ENCODE peak calls at places on chromosomes 1 and 21, in four cellular contexts. Q is aorta, D is cardiac muscle cell, G is neural progenitor cell. A is an unnamed sample.

GRCh38 chr1:238961790-238962189 is 424.6 kb upstream of the CHRM3 start:
- DNase-seq in Q (no peak), D (no peak), G (no peak), A (no peak)

GRCh38 chr1:204450461-204451257 is 39.0 kb upstream of the PPP1R15B start:
- DNase-seq in Q (peak), D (peak), G (peak), A (no peak)

GRCh38 chr1:86471296-86471695 is 2.6 kb downstream of the CLCA1 start:
- DNase-seq in Q (no peak), D (no peak), G (no peak), A (no peak)

GRCh38 chr1:203133969-203134725 is 6.6 kb downstream of the ADORA1 start:
- DNase-seq in Q (peak), D (no peak), G (peak), A (no peak)

GRCh38 chr1:109084563-109085517 is 5.7 kb upstream of the TMEM167B start:
- DNase-seq in Q (no peak), D (no peak), G (no peak), A (no peak)

GRCh38 chr1:31041529-31041928 is 24.0 kb downstream of the PUM1 start:
- DNase-seq in Q (no peak), D (no peak), G (no peak), A (no peak)

GRCh38 chr1:66532798-66533783 is 862 bp upstream of the SGIP1 start:
- DNase-seq in Q (peak), D (no peak), G (peak), A (peak)

GRCh38 chr1:97105531-97105930 is 383.9 kb downstream of the PTBP2 start:
- DNase-seq in Q (no peak), D (no peak), G (no peak), A (no peak)

GRCh38 chr1:191831572-191831971 is 326.7 kb upstream of the RGS18 start:
- DNase-seq in Q (no peak), D (no peak), G (peak), A (no peak)

GRCh38 chr1:59177756-59178155 is 119.1 kb upstream of the FGGY start:
- DNase-seq in Q (no peak), D (no peak), G (no peak), A (no peak)

GRCh38 chr1:85339089-85339488 is 62.7 kb upstream of the BCL10 start:
- DNase-seq in Q (no peak), D (no peak), G (no peak), A (no peak)

GRCh38 chr1:192303029-192303428 is 13.8 kb upstream of the RGS21 start:
- DNase-seq in Q (no peak), D (no peak), G (no peak), A (no peak)

GRCh38 chr1:65056234-65056633 is 89.9 kb upstream of the JAK1 start:
- DNase-seq in Q (no peak), D (no peak), G (no peak), A (no peak)

GRCh38 chr1:59410457-59410856 is 113.6 kb downstream of the FGGY start:
- DNase-seq in Q (no peak), D (no peak), G (no peak), A (no peak)

GRCh38 chr1:5718716-5719632 is 273.3 kb downstream of the NPHP4 start:
- DNase-seq in Q (no peak), D (no peak), G (peak), A (no peak)

GRCh38 chr1:42955311-42956063 is 3.2 kb downstream of the SLC2A1 start:
- DNase-seq in Q (no peak), D (no peak), G (peak), A (no peak)

GRCh38 chr1:85398391-85399064 is 66.4 kb downstream of the DDAH1 start:
- DNase-seq in Q (no peak), D (no peak), G (no peak), A (no peak)

DNA sequence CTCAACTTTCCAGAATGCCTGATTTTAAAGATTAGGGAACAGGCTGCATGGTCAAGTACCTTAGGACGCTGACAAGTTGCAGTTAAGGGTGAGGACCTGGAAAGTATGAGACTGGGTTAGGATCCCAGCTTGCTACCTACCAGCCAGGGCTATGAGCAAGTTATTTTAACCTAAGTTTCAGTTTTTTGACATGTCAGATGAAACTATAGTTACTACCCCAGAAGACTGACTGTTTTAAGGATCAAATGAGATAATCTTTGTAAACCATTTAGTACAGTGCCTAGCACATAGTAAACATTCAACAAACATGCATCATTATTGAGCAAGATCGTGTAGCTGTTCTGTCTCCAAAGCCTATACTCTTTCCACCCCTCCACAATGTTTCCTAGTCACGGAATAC is 14.4 kb downstream of the THEMIS2 start:
- DNase-seq in Q (no peak), D (no peak), G (no peak), A (no peak)
- H3K4me3 ChIP-seq in Q (no peak), D (no peak), G (no peak), A (no peak)

GRCh38 chr1:183870351-183871077 is 65.6 kb downstream of the RGL1 start:
- DNase-seq in Q (peak), D (no peak), G (no peak), A (no peak)
- H3K27ac ChIP-seq in Q (no peak), D (peak), G (no peak), A (peak)

GRCh38 chr1:172145656-172146055 is 274.8 kb upstream of the C1orf105 start:
- DNase-seq in Q (no peak), D (no peak), G (no peak), A (no peak)

GRCh38 chr1:172144445-172145060 is 275.9 kb upstream of the C1orf105 start:
- DNase-seq in Q (peak), D (no peak), G (no peak), A (peak)

GRCh38 chr1:172145231-172145651 is 275.2 kb upstream of the C1orf105 start:
- DNase-seq in Q (no peak), D (peak), G (no peak), A (no peak)

GRCh38 chr1:172147541-172147940 is 272.9 kb upstream of the C1orf105 start:
- DNase-seq in Q (no peak), D (no peak), G (no peak), A (no peak)

DNA sequence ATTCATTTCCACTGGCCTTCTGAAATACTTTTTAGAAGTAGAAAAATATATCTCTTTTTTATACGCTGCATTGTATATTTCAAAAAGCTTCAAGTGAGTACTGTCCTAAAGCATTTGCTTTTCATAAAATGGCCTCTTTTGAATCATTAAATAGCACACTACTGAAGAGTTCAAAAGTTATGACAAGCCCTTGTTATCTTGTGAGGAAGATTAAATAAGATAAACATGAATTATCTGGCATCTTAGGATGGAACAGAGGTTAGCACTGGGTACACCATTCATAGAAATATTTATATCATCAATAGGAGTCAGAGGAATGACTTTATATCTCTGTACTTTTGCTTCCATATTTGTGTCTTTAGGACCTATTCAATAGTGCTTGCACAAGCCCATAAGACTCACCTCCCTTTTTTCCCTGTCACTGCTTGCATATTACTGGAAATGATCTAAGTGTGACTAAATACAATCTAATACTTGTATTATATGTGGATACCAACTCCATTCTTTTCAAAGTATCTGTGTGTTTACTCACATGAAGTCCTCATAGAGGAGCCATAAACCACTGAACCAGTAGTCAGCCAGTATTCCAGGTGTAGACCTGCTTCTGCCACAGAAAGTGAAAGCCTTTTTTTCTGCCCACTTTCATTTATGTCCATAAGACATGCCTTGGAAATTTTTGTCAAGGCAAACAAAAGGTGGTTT is 274.2 kb upstream of the C1orf105 start:
- DNase-seq in Q (no peak), D (no peak), G (no peak), A (no peak)
- H3K4me3 ChIP-seq in Q (no peak), D (no peak), G (no peak), A (no peak)

DNA sequence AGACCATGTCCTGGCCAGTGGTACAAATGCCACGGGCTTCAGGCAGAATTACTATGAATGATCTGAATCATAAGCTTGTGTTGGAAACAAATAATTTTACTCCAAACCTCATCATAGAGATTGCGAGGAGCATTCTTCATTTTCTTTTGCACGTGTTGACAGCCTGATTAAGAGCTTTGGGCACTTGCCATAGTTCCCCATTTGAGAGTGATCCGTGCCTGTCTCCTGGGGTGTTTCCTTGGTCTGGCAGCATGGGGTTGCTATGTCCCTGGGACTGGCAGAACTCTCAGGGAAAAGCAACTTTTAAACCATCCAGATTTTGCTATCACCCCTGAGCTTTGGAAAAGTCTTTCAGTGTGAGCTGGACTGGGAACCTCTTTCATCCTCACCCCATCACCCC is 54.3 kb upstream of the KCNJ6 start:
- DNase-seq in Q (no peak), D (no peak), G (no peak), A (no peak)
- H3K27ac ChIP-seq in Q (no peak), D (no peak), G (no peak), A (no peak)

DNA sequence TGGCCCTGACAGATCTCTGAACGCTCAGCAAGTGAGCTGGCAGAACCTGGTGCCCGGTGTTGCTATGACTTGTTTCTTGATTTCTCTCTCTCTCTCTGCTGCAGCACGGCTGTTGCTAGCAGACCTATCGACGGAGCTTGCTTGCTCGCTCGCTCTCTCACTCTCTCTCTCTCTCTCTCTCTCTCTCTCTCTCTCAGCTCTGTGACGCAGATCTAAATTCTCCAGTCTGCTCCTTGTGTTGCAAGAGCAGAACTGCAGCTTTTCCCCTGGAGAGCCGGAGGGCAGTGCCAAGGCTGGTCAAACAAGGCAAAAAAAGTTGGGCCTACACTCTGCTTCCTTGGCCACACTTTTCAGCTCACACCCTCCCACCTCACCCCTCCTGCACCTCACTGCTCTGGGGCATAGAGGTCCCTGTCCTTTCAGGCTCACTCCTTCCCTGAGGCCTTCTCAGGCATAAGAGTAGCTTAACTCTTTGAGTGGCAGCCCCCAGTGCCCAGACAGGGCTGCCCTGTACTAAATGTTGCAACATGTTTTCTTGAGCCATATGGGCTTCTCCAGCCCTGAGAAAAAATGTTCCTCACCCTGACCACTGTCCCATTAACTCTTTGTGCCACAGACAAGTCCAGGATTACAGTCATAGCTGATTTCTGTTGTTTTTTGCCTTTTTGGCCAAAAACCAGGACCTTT is 72.2 kb downstream of the CD46 start:
- DNase-seq in Q (peak), D (peak), G (peak), A (peak)
- H3K4me3 ChIP-seq in Q (peak), D (no peak), G (no peak), A (peak)

A was measured in pancreas.